ENCODE peak calls at places on chromosomes 7 and 10, in eight cellular contexts. A, Y, J, F, T, X, P and G are unnamed samples.

GRCh38 chr10:6603142-6604125 is 23.4 kb upstream of the PRKCQ start:
- DNase-seq in X (no peak), A (no peak), J (no peak), T (no peak), P (no peak), F (no peak), Y (no peak), G (no peak)

GRCh38 chr10:77253037-77253436 is 384.6 kb downstream of the KCNMA1 start:
- DNase-seq in J (no peak), A (no peak), T (no peak), F (no peak), Y (peak; percentile 95), P (no peak), X (no peak), G (no peak)

GRCh38 chr7:101538596-101539459 is 90.3 kb downstream of the MYL10 start:
- DNase-seq in F (peak; percentile 45), P (peak; percentile 37), X (peak; percentile 74), J (peak; percentile 37), A (peak; percentile 39), Y (peak; percentile 28), T (no peak), G (peak; percentile 71)

GRCh38 chr10:122368502-122369254 is 5.8 kb upstream of the PLEKHA1 start:
- DNase-seq in X (no peak), A (no peak), P (peak; percentile 12), T (no peak), F (no peak), Y (no peak), J (no peak), G (no peak)

GRCh38 chr7:42753322-42753721 is 158.5 kb downstream of the C7orf25 start:
- DNase-seq in Y (no peak), T (no peak), A (no peak), J (no peak), X (no peak), P (no peak), F (no peak), G (no peak)

GRCh38 chr7:13581097-13581496 is 408.4 kb downstream of the ETV1 start:
- DNase-seq in Y (no peak), F (no peak), J (no peak), T (no peak), A (no peak), X (no peak), P (no peak), G (no peak)

GRCh38 chr10:31395695-31396094 is 76.7 kb downstream of the ZEB1 start:
- DNase-seq in A (no peak), J (no peak), T (no peak), Y (no peak), X (no peak), P (peak; percentile 65), F (no peak), G (no peak)

GRCh38 chr7:67937717-67938191 is 941.1 kb downstream of the TYW1 start:
- DNase-seq in P (peak; percentile 59), J (peak; percentile 1), A (peak; percentile 38), F (no peak), T (no peak), Y (no peak), X (no peak), G (peak; percentile 66)

GRCh38 chr10:59135275-59135674 is 41.2 kb upstream of the PHYHIPL start:
- DNase-seq in P (no peak), T (no peak), J (no peak), A (no peak), Y (no peak), X (no peak), F (no peak), G (no peak)

GRCh38 chr10:48412933-48413332 is 106.5 kb downstream of the MAPK8 start:
- DNase-seq in P (no peak), Y (no peak), X (no peak), A (no peak), F (no peak), T (no peak), J (no peak), G (no peak)

GRCh38 chr7:149261321-149261828 is 621 bp upstream of the ZNF783 start:
- DNase-seq in Y (peak; percentile 25), A (no peak), X (no peak), F (no peak), P (peak; percentile 41), T (no peak), J (peak; percentile 52), G (peak; percentile 66)

GRCh38 chr10:69663548-69663947 is 33.5 kb downstream of the FAM241B start:
- DNase-seq in A (no peak), F (no peak), T (no peak), J (no peak), P (no peak), Y (no peak), X (no peak), G (no peak)

GRCh38 chr7:66970310-66970709 is 25.1 kb downstream of the SBDS start:
- DNase-seq in A (no peak), T (no peak), Y (no peak), X (no peak), F (no peak), P (no peak), J (no peak), G (no peak)

GRCh38 chr10:86123304-86123703 is 243.3 kb downstream of the GRID1 start:
- DNase-seq in T (no peak), P (no peak), F (no peak), X (no peak), Y (no peak), A (no peak), J (no peak), G (no peak)

GRCh38 chr10:58741673-58742072 is 229.0 kb downstream of the BICC1 start:
- DNase-seq in T (no peak), J (no peak), P (peak; percentile 45), A (no peak), Y (no peak), X (no peak), F (no peak), G (no peak)

GRCh38 chr10:133042816-133043215 is 44.9 kb upstream of the ADGRA1 start:
- DNase-seq in X (no peak), J (no peak), T (no peak), P (no peak), Y (no peak), A (no peak), F (no peak), G (no peak)

GRCh38 chr7:90645784-90646183 is 49.7 kb downstream of the CDK14 start:
- DNase-seq in A (no peak), P (no peak), T (no peak), Y (no peak), J (no peak), F (no peak), X (no peak), G (no peak)

GRCh38 chr10:22321156-22321711 is 335 bp downstream of the BMI1 start:
- DNase-seq in T (no peak), X (no peak), P (peak; percentile 67), J (peak; percentile 71), F (peak; percentile 56), Y (peak; percentile 23), A (peak; percentile 65), G (peak; percentile 65)

GRCh38 chr7:120838281-120838682 is 19.7 kb downstream of the TSPAN12 start:
- DNase-seq in F (no peak), X (no peak), A (no peak), T (no peak), P (no peak), J (no peak), Y (no peak), G (no peak)

GRCh38 chr7:17937506-17938115 is 2.7 kb downstream of the SNX13 start:
- DNase-seq in Y (no peak), J (peak; percentile 20), P (no peak), X (no peak), F (no peak), T (no peak), A (no peak), G (peak; percentile 51)

GRCh38 chr10:76115471-76116155 is 684.2 kb downstream of the LRMDA start:
- DNase-seq in A (no peak), F (no peak), J (no peak), X (no peak), Y (no peak), P (no peak), T (no peak), G (no peak)

GRCh38 chr10:3452683-3453388 is 280.3 kb upstream of the PITRM1 start:
- DNase-seq in P (peak; percentile 94), A (no peak), X (no peak), T (no peak), Y (no peak), J (peak; percentile 90), F (no peak), G (no peak)

GRCh38 chr7:81688622-81689411 is 81.0 kb downstream of the HGF start:
- DNase-seq in P (peak; percentile 49), F (no peak), A (no peak), Y (no peak), J (no peak), T (no peak), X (no peak), G (no peak)

GRCh38 chr7:13312327-13312726 is 624.9 kb downstream of the ARL4A start:
- DNase-seq in X (no peak), J (no peak), P (no peak), A (no peak), T (no peak), F (no peak), Y (no peak), G (no peak)

GRCh38 chr10:34906021-34906965 is 91.2 kb upstream of the PARD3 start:
- DNase-seq in F (no peak), X (no peak), P (no peak), Y (peak; percentile 46), A (peak; percentile 63), J (peak; percentile 55), T (no peak), G (peak; percentile 63)

GRCh38 chr10:75430000-75430763 is 1.2 kb upstream of the LRMDA start:
- DNase-seq in T (no peak), X (no peak), J (no peak), Y (peak; percentile 45), A (peak; percentile 67), F (no peak), P (peak; percentile 53), G (peak; percentile 49)

GRCh38 chr10:132163826-132164515 is 22.8 kb upstream of the DPYSL4 start:
- DNase-seq in A (no peak), X (no peak), Y (no peak), T (no peak), J (no peak), F (no peak), P (no peak), G (no peak)

GRCh38 chr10:130026670-130027456 is 62.8 kb upstream of the EBF3 start:
- DNase-seq in P (no peak), T (no peak), X (no peak), J (no peak), Y (no peak), F (no peak), A (no peak), G (no peak)

GRCh38 chr7:73329861-73330581 is 2.1 kb downstream of the FKBP6 start:
- DNase-seq in P (peak; percentile 31), Y (no peak), T (no peak), A (no peak), F (no peak), J (peak; percentile 36), X (no peak), G (no peak)

GRCh38 chr10:80171248-80171660 is 34.1 kb downstream of the ANXA11 start:
- DNase-seq in P (no peak), J (no peak), T (no peak), Y (no peak), A (peak; percentile 64), F (no peak), X (no peak), G (peak; percentile 92)

GRCh38 chr7:107659666-107660065 is 962 bp upstream of the SLC26A4 start:
- DNase-seq in P (peak; percentile 90), T (no peak), A (no peak), J (peak; percentile 87), X (no peak), Y (no peak), F (no peak), G (peak; percentile 63)

GRCh38 chr7:137696376-137696775 is 150.4 kb downstream of the DGKI start:
- DNase-seq in A (no peak), Y (no peak), F (no peak), J (no peak), X (no peak), P (no peak), T (no peak), G (no peak)

GRCh38 chr10:79562135-79562756 is 2.0 kb upstream of the SFTPA2 start:
- DNase-seq in J (peak; percentile 54), Y (peak; percentile 35), F (peak; percentile 46), P (peak; percentile 53), T (no peak), X (peak; percentile 28), A (peak; percentile 82), G (peak; percentile 66)